ENCODE peak calls at places on chromosomes 13 and 19, in ten cellular contexts. A is C1 segment of cervical spinal cord; R is AG09319; E is effector CD4-positive, alpha-beta T cell; W is activated naive CD4-positive, alpha-beta T cell treated with anti-CD3 and anti-CD28 coated beads, Interleukin-2, amount 50 U/mL, for 72 hours; J is fibroblast of pulmonary artery; O is IMR-90; L is AG04450; Q is GM04503; V is heart right ventricle. F is an unnamed sample.

GRCh38 chr13:33999830-34000605 is 182.1 kb downstream of the RFC3 start:
- DNase-seq in A (no peak), R (no peak), E (no peak), W (no peak), J (no peak), O (no peak), L (no peak), Q (no peak), V (no peak), F (no peak)

GRCh38 chr19:38319421-38320258 is at the start of gene KCNK6:
- DNase-seq in A (no peak), R (no peak), E (peak; percentile 23), W (peak; percentile 49), J (peak; percentile 23), O (no peak), L (no peak), Q (no peak), V (peak; percentile 58), F (peak; percentile 31)

GRCh38 chr19:3176715-3177501 is 1.7 kb upstream of the S1PR4 start:
- DNase-seq in A (no peak), R (no peak), E (peak; percentile 69), W (peak; percentile 60), J (no peak), O (peak; percentile 67), L (no peak), Q (peak; percentile 22), V (no peak), F (no peak)

GRCh38 chr13:52879950-52880650 is 31.7 kb upstream of the PCDH8 start:
- DNase-seq in A (no peak), R (no peak), E (no peak), W (no peak), J (no peak), O (no peak), L (no peak), Q (no peak), V (no peak), F (no peak)

GRCh38 chr19:33064117-33064777 is 441 bp downstream of the RHPN2 start:
- DNase-seq in A (no peak), R (no peak), E (no peak), W (peak; percentile 47), J (no peak), O (no peak), L (no peak), Q (no peak), V (peak; percentile 27), F (peak; percentile 17)

GRCh38 chr13:111429064-111429558 is 108.7 kb downstream of the TEX29 start:
- DNase-seq in A (no peak), R (no peak), E (no peak), W (peak; percentile 56), J (peak; percentile 16), O (peak; percentile 18), L (no peak), Q (peak; percentile 3), V (no peak), F (peak; percentile 25)

GRCh38 chr13:30408319-30409101 is 13.8 kb upstream of the UBE2L5 start:
- DNase-seq in A (peak; percentile 51), R (peak; percentile 78), E (peak; percentile 85), W (peak; percentile 91), J (peak; percentile 91), O (peak; percentile 79), L (peak; percentile 73), Q (no peak), V (peak; percentile 97), F (peak; percentile 90)

GRCh38 chr13:19681517-19681916 is 48.1 kb downstream of the MPHOSPH8 start:
- DNase-seq in A (no peak), R (no peak), E (no peak), W (no peak), J (no peak), O (peak; percentile 35), L (no peak), Q (no peak), V (no peak), F (no peak)

GRCh38 chr13:93226623-93227279 is at the start of gene GPC6:
- DNase-seq in A (no peak), R (peak; percentile 77), E (no peak), W (no peak), J (peak; percentile 97), O (peak; percentile 95), L (peak; percentile 88), Q (peak; percentile 86), V (no peak), F (no peak)

GRCh38 chr19:2631213-2631821 is 71.2 kb downstream of the GNG7 start:
- DNase-seq in A (no peak), R (no peak), E (no peak), W (no peak), J (peak; percentile 42), O (peak; percentile 12), L (no peak), Q (no peak), V (no peak), F (peak; percentile 62)

GRCh38 chr13:91126806-91127205 is 220.7 kb upstream of the MIR17HG start:
- DNase-seq in A (no peak), R (no peak), E (no peak), W (no peak), J (peak; percentile 7), O (no peak), L (no peak), Q (no peak), V (no peak), F (no peak)

GRCh38 chr13:113065406-113066141 is 40.0 kb upstream of the F7 start:
- DNase-seq in A (no peak), R (no peak), E (no peak), W (no peak), J (no peak), O (peak; percentile 5), L (no peak), Q (no peak), V (peak; percentile 11), F (no peak)

GRCh38 chr19:48513289-48514122 is 1.9 kb upstream of the LMTK3 start:
- DNase-seq in A (peak; percentile 43), R (peak; percentile 25), E (peak; percentile 71), W (peak; percentile 71), J (peak; percentile 72), O (peak; percentile 64), L (no peak), Q (no peak), V (peak; percentile 47), F (peak; percentile 53)

GRCh38 chr13:101382701-101383100 is 33.6 kb downstream of the NALCN start:
- DNase-seq in A (no peak), R (no peak), E (no peak), W (no peak), J (no peak), O (no peak), L (no peak), Q (no peak), V (no peak), F (peak; percentile 90)

GRCh38 chr19:42529248-42529764 is 1.0 kb upstream of the CEACAM1 start:
- DNase-seq in A (no peak), R (peak; percentile 3), E (peak; percentile 56), W (peak; percentile 78), J (peak; percentile 73), O (peak; percentile 19), L (no peak), Q (no peak), V (peak; percentile 46), F (peak; percentile 63)

GRCh38 chr19:40284501-40285352 is at the start of gene AKT2:
- DNase-seq in A (no peak), R (no peak), E (peak; percentile 68), W (peak; percentile 73), J (peak; percentile 51), O (peak; percentile 47), L (peak; percentile 8), Q (no peak), V (peak; percentile 71), F (peak; percentile 65)

GRCh38 chr13:21069561-21070004 is 8.2 kb upstream of the LATS2 start:
- DNase-seq in A (no peak), R (peak; percentile 72), E (no peak), W (no peak), J (peak; percentile 98), O (peak; percentile 99), L (peak; percentile 88), Q (peak; percentile 99), V (no peak), F (no peak)

GRCh38 chr13:26759907-26760834 is at the start of gene GPR12:
- DNase-seq in A (no peak), R (no peak), E (no peak), W (no peak), J (peak; percentile 6), O (no peak), L (no peak), Q (no peak), V (no peak), F (no peak)

GRCh38 chr19:12825259-12826131 is 8.9 kb downstream of the RTBDN start:
- DNase-seq in A (no peak), R (no peak), E (no peak), W (peak; percentile 67), J (no peak), O (no peak), L (no peak), Q (no peak), V (no peak), F (no peak)

GRCh38 chr13:21318891-21319532 is 140.1 kb downstream of the ZDHHC20 start:
- DNase-seq in A (no peak), R (no peak), E (no peak), W (no peak), J (no peak), O (no peak), L (no peak), Q (no peak), V (no peak), F (peak; percentile 36)

GRCh38 chr13:95784161-95784880 is 107.4 kb downstream of the DNAJC3 start:
- DNase-seq in A (no peak), R (peak; percentile 23), E (no peak), W (no peak), J (peak; percentile 91), O (peak; percentile 91), L (peak; percentile 55), Q (peak; percentile 55), V (no peak), F (peak; percentile 82)

F was measured in lung microvascular endothelial cell.